ENCODE peak calls at places on chromosomes 1 and 21, in ten cellular contexts. W, K, T, F, Q, U, Z, I, J and A are unnamed samples.
A peak's percentile ranks its signal among the peaks of the same experiment; 100 is the strongest.

GRCh38 chr1:56394298-56394697 is 185.1 kb downstream of the PLPP3 start:
- DNase-seq in U (no peak), W (no peak), Z (no peak), I (no peak), Q (no peak), T (no peak), F (no peak), J (no peak), K (no peak), A (no peak)

GRCh38 chr1:203048555-203049051 is 22.3 kb downstream of the PPFIA4 start:
- DNase-seq in W (no peak), Q (peak; percentile 65), Z (no peak), T (no peak), F (no peak), I (no peak), J (no peak), K (peak; percentile 76), U (peak; percentile 33), A (no peak)

GRCh38 chr1:172146149-172146850 is 274.2 kb upstream of the C1orf105 start:
- DNase-seq in U (peak; percentile 76), I (no peak), W (no peak), F (no peak), T (no peak), K (no peak), Q (no peak), J (no peak), Z (no peak), A (no peak)

GRCh38 chr21:35678393-35678792 is 381.9 kb downstream of the SETD4 start:
- DNase-seq in U (no peak), Q (no peak), K (no peak), I (no peak), F (no peak), T (no peak), Z (no peak), J (no peak), W (no peak), A (no peak)

GRCh38 chr1:60577036-60577435 is 503.5 kb upstream of the C1orf87 start:
- DNase-seq in T (no peak), K (no peak), W (no peak), Q (no peak), U (no peak), Z (no peak), I (no peak), J (no peak), F (no peak), A (no peak)

GRCh38 chr1:85495556-85495955 is 30.6 kb upstream of the DDAH1 start:
- DNase-seq in U (peak; percentile 10), F (no peak), J (peak; percentile 48), Z (no peak), I (no peak), W (peak; percentile 80), K (no peak), T (no peak), Q (no peak), A (no peak)

GRCh38 chr21:15741510-15741909 is 11.7 kb downstream of the USP25 start:
- DNase-seq in Q (no peak), I (no peak), F (no peak), J (no peak), W (no peak), U (peak; percentile 61), T (no peak), K (no peak), Z (no peak), A (no peak)

GRCh38 chr1:237386362-237387143 is 344.6 kb downstream of the RYR2 start:
- DNase-seq in J (peak; percentile 31), Q (peak; percentile 34), F (no peak), U (peak; percentile 31), K (no peak), W (peak; percentile 9), Z (no peak), T (peak; percentile 44), I (no peak), A (peak; percentile 50)

GRCh38 chr1:21653744-21654100 is 15.4 kb downstream of the RAP1GAP start:
- DNase-seq in T (no peak), F (no peak), W (no peak), Q (no peak), J (no peak), Z (no peak), U (no peak), K (no peak), I (no peak), A (no peak)

GRCh38 chr1:180609643-180610555 is 21.9 kb upstream of the XPR1 start:
- DNase-seq in I (no peak), Q (peak; percentile 33), J (no peak), Z (no peak), T (no peak), U (peak; percentile 60), F (peak; percentile 31), W (no peak), K (no peak), A (no peak)

GRCh38 chr1:40703316-40703715 is 11.8 kb downstream of the NFYC start:
- DNase-seq in I (no peak), J (peak; percentile 94), F (peak; percentile 57), U (peak; percentile 51), K (no peak), W (no peak), T (peak; percentile 48), Z (no peak), Q (no peak), A (peak; percentile 63)

GRCh38 chr1:37243368-37244082 is 209.2 kb upstream of the GRIK3 start:
- DNase-seq in T (no peak), Z (no peak), K (no peak), W (no peak), F (no peak), U (no peak), J (no peak), I (no peak), Q (no peak), A (no peak)

GRCh38 chr1:215482079-215482478 is 85.0 kb upstream of the KCTD3 start:
- DNase-seq in F (no peak), W (no peak), Z (no peak), U (no peak), J (no peak), I (no peak), T (no peak), Q (peak; percentile 6), K (no peak), A (no peak)

GRCh38 chr1:210262897-210263272 is 30.3 kb downstream of the SERTAD4 start:
- DNase-seq in T (no peak), F (peak; percentile 63), U (peak; percentile 91), W (no peak), J (no peak), Q (no peak), Z (no peak), K (no peak), I (no peak), A (no peak)

GRCh38 chr1:243754348-243754747 is 95.7 kb downstream of the AKT3 start:
- DNase-seq in I (no peak), F (no peak), W (no peak), Z (no peak), T (no peak), U (no peak), J (no peak), Q (no peak), K (no peak), A (no peak)

GRCh38 chr1:115302390-115302961 is 35.6 kb downstream of the NGF start:
- DNase-seq in Q (peak; percentile 32), I (no peak), T (no peak), J (peak; percentile 48), K (no peak), U (peak; percentile 94), F (peak; percentile 85), Z (no peak), W (no peak), A (no peak)

GRCh38 chr1:71351438-71351837 is 270.6 kb upstream of the ZRANB2 start:
- DNase-seq in K (no peak), I (no peak), Q (no peak), F (peak; percentile 40), T (no peak), U (peak; percentile 83), Z (no peak), J (no peak), W (no peak), A (no peak)

GRCh38 chr1:51961954-51962353 is 28.5 kb downstream of the RAB3B start:
- DNase-seq in I (no peak), Z (no peak), Q (no peak), T (no peak), J (no peak), W (no peak), U (no peak), K (no peak), F (no peak), A (no peak)

GRCh38 chr1:57165546-57165945 is 199.7 kb upstream of the C8B start:
- DNase-seq in Z (no peak), U (peak; percentile 13), T (no peak), I (no peak), J (no peak), W (no peak), K (no peak), Q (no peak), F (no peak), A (no peak)

GRCh38 chr1:29236993-29237905 is 927 bp downstream of the PTPRU start:
- DNase-seq in I (no peak), Q (peak; percentile 83), Z (no peak), J (no peak), F (no peak), U (peak; percentile 71), K (peak; percentile 49), W (no peak), T (peak; percentile 63), A (no peak)

GRCh38 chr1:1092890-1093609 is 18.9 kb upstream of the RNF223 start:
- DNase-seq in Q (peak; percentile 19), Z (no peak), I (no peak), F (no peak), K (no peak), W (no peak), J (no peak), U (no peak), T (no peak), A (no peak)

GRCh38 chr1:184986250-184986649 is 11.9 kb upstream of the NIBAN1 start:
- DNase-seq in K (no peak), I (no peak), U (peak; percentile 61), J (no peak), T (peak; percentile 31), Z (no peak), W (no peak), Q (peak; percentile 49), F (no peak), A (no peak)

GRCh38 chr21:44952116-44952928 is 12.5 kb downstream of the SLX9 start:
- DNase-seq in U (no peak), W (no peak), I (no peak), J (no peak), T (no peak), F (no peak), Q (no peak), K (no peak), Z (no peak), A (no peak)

GRCh38 chr1:156359973-156360372 is 9.0 kb upstream of the RHBG start:
- DNase-seq in Q (no peak), T (no peak), F (no peak), J (peak; percentile 27), K (peak; percentile 63), I (no peak), Z (no peak), U (peak; percentile 84), W (no peak), A (peak; percentile 53)

GRCh38 chr1:4972761-4973320 is 318.4 kb downstream of the AJAP1 start:
- DNase-seq in U (no peak), T (no peak), I (no peak), W (no peak), F (no peak), K (no peak), Z (no peak), J (no peak), Q (no peak), A (no peak)

GRCh38 chr21:25561668-25562641 is 45.3 kb downstream of the MRPL39 start:
- DNase-seq in Q (peak; percentile 82), K (peak; percentile 74), W (peak; percentile 56), Z (peak; percentile 88), J (peak; percentile 42), F (no peak), I (peak; percentile 77), T (peak; percentile 88), U (peak; percentile 88), A (no peak)